ENCODE peak calls at places on chromosomes 16 and 17, in nine cellular contexts. One of them, this sample, is unnamed.

GRCh38 chr16:73781297-73781696 is 515.3 kb upstream of the PSMD7 start:
- DNase-seq in T-helper 1 cell: no peak
- DNase-seq in left colon: no peak
- DNase-seq in fibroblast of villous mesenchyme: no peak
- DNase-seq in stimulated activated CD8-positive, alpha-beta memory T cell treated with anti-CD3 and anti-CD28 coated beads, Interleukin-15, amount 100 ng/mL, for 24 hours: no peak
- DNase-seq in small intestine: no peak
- DNase-seq in GM03348: no peak
- DNase-seq in MV-4-11: no peak
- DNase-seq in activated naive CD4-positive, alpha-beta T cell: no peak
- DNase-seq in this sample: no peak

GRCh38 chr16:81491522-81492188 is 47.0 kb downstream of the CMIP start:
- DNase-seq in T-helper 1 cell: no peak
- DNase-seq in left colon: no peak
- DNase-seq in fibroblast of villous mesenchyme: peak; percentile 34
- DNase-seq in stimulated activated CD8-positive, alpha-beta memory T cell treated with anti-CD3 and anti-CD28 coated beads, Interleukin-15, amount 100 ng/mL, for 24 hours: no peak
- DNase-seq in small intestine: no peak
- DNase-seq in GM03348: peak; percentile 75
- DNase-seq in MV-4-11: no peak
- DNase-seq in activated naive CD4-positive, alpha-beta T cell: no peak
- DNase-seq in this sample: no peak

GRCh38 chr16:17224859-17225258 is 245.9 kb downstream of the XYLT1 start:
- DNase-seq in T-helper 1 cell: no peak
- DNase-seq in left colon: peak; percentile 66
- DNase-seq in fibroblast of villous mesenchyme: peak; percentile 88
- DNase-seq in stimulated activated CD8-positive, alpha-beta memory T cell treated with anti-CD3 and anti-CD28 coated beads, Interleukin-15, amount 100 ng/mL, for 24 hours: no peak
- DNase-seq in small intestine: peak; percentile 66
- DNase-seq in GM03348: peak; percentile 72
- DNase-seq in MV-4-11: peak; percentile 99
- DNase-seq in activated naive CD4-positive, alpha-beta T cell: no peak
- DNase-seq in this sample: no peak

GRCh38 chr17:75091855-75092327 is 4.1 kb downstream of the SLC16A5 start:
- DNase-seq in T-helper 1 cell: no peak
- DNase-seq in left colon: peak; percentile 83
- DNase-seq in fibroblast of villous mesenchyme: no peak
- DNase-seq in stimulated activated CD8-positive, alpha-beta memory T cell treated with anti-CD3 and anti-CD28 coated beads, Interleukin-15, amount 100 ng/mL, for 24 hours: no peak
- DNase-seq in small intestine: peak; percentile 88
- DNase-seq in GM03348: no peak
- DNase-seq in MV-4-11: no peak
- DNase-seq in activated naive CD4-positive, alpha-beta T cell: no peak
- DNase-seq in this sample: no peak

GRCh38 chr17:61928101-61928436 is 287 bp upstream of the INTS2 start:
- DNase-seq in T-helper 1 cell: no peak
- DNase-seq in left colon: no peak
- DNase-seq in fibroblast of villous mesenchyme: no peak
- DNase-seq in stimulated activated CD8-positive, alpha-beta memory T cell treated with anti-CD3 and anti-CD28 coated beads, Interleukin-15, amount 100 ng/mL, for 24 hours: no peak
- DNase-seq in small intestine: no peak
- DNase-seq in GM03348: no peak
- DNase-seq in MV-4-11: no peak
- DNase-seq in activated naive CD4-positive, alpha-beta T cell: no peak
- DNase-seq in this sample: no peak

GRCh38 chr17:9226130-9226793 is 205.0 kb downstream of the NTN1 start:
- DNase-seq in T-helper 1 cell: no peak
- DNase-seq in left colon: no peak
- DNase-seq in fibroblast of villous mesenchyme: no peak
- DNase-seq in stimulated activated CD8-positive, alpha-beta memory T cell treated with anti-CD3 and anti-CD28 coated beads, Interleukin-15, amount 100 ng/mL, for 24 hours: no peak
- DNase-seq in small intestine: no peak
- DNase-seq in GM03348: no peak
- DNase-seq in MV-4-11: no peak
- DNase-seq in activated naive CD4-positive, alpha-beta T cell: no peak
- DNase-seq in this sample: no peak

GRCh38 chr16:14635394-14636145 is 2.8 kb downstream of the BFAR start:
- DNase-seq in T-helper 1 cell: no peak
- DNase-seq in left colon: no peak
- DNase-seq in fibroblast of villous mesenchyme: no peak
- DNase-seq in stimulated activated CD8-positive, alpha-beta memory T cell treated with anti-CD3 and anti-CD28 coated beads, Interleukin-15, amount 100 ng/mL, for 24 hours: no peak
- DNase-seq in small intestine: peak; percentile 80
- DNase-seq in GM03348: no peak
- DNase-seq in MV-4-11: no peak
- DNase-seq in activated naive CD4-positive, alpha-beta T cell: no peak
- DNase-seq in this sample: no peak

GRCh38 chr17:40852378-40852777 is 14.6 kb downstream of the KRT12 start:
- DNase-seq in T-helper 1 cell: no peak
- DNase-seq in left colon: no peak
- DNase-seq in fibroblast of villous mesenchyme: no peak
- DNase-seq in stimulated activated CD8-positive, alpha-beta memory T cell treated with anti-CD3 and anti-CD28 coated beads, Interleukin-15, amount 100 ng/mL, for 24 hours: no peak
- DNase-seq in small intestine: no peak
- DNase-seq in GM03348: no peak
- DNase-seq in MV-4-11: no peak
- DNase-seq in activated naive CD4-positive, alpha-beta T cell: no peak
- DNase-seq in this sample: no peak

GRCh38 chr16:70740174-70740918 is 54.5 kb upstream of the MTSS2 start:
- DNase-seq in T-helper 1 cell: no peak
- DNase-seq in left colon: no peak
- DNase-seq in fibroblast of villous mesenchyme: no peak
- DNase-seq in stimulated activated CD8-positive, alpha-beta memory T cell treated with anti-CD3 and anti-CD28 coated beads, Interleukin-15, amount 100 ng/mL, for 24 hours: no peak
- DNase-seq in small intestine: no peak
- DNase-seq in GM03348: no peak
- DNase-seq in MV-4-11: no peak
- DNase-seq in activated naive CD4-positive, alpha-beta T cell: no peak
- DNase-seq in this sample: no peak

GRCh38 chr17:72510454-72511016 is 389.7 kb downstream of the SOX9 start:
- DNase-seq in T-helper 1 cell: no peak
- DNase-seq in left colon: no peak
- DNase-seq in fibroblast of villous mesenchyme: peak; percentile 6
- DNase-seq in stimulated activated CD8-positive, alpha-beta memory T cell treated with anti-CD3 and anti-CD28 coated beads, Interleukin-15, amount 100 ng/mL, for 24 hours: no peak
- DNase-seq in small intestine: peak; percentile 69
- DNase-seq in GM03348: no peak
- DNase-seq in MV-4-11: peak; percentile 91
- DNase-seq in activated naive CD4-positive, alpha-beta T cell: no peak
- DNase-seq in this sample: no peak

GRCh38 chr17:38730526-38731379 is 612 bp downstream of the CISD3 start:
- DNase-seq in T-helper 1 cell: no peak
- DNase-seq in left colon: peak; percentile 95
- DNase-seq in fibroblast of villous mesenchyme: peak; percentile 76
- DNase-seq in stimulated activated CD8-positive, alpha-beta memory T cell treated with anti-CD3 and anti-CD28 coated beads, Interleukin-15, amount 100 ng/mL, for 24 hours: no peak
- DNase-seq in small intestine: peak; percentile 95
- DNase-seq in GM03348: peak; percentile 69
- DNase-seq in MV-4-11: no peak
- DNase-seq in activated naive CD4-positive, alpha-beta T cell: no peak
- DNase-seq in this sample: no peak

GRCh38 chr16:583815-584591 is 5.9 kb upstream of the RAB40C start:
- DNase-seq in T-helper 1 cell: no peak
- DNase-seq in left colon: no peak
- DNase-seq in fibroblast of villous mesenchyme: no peak
- DNase-seq in stimulated activated CD8-positive, alpha-beta memory T cell treated with anti-CD3 and anti-CD28 coated beads, Interleukin-15, amount 100 ng/mL, for 24 hours: no peak
- DNase-seq in small intestine: no peak
- DNase-seq in GM03348: no peak
- DNase-seq in MV-4-11: no peak
- DNase-seq in activated naive CD4-positive, alpha-beta T cell: no peak
- DNase-seq in this sample: no peak

GRCh38 chr16:85515830-85516397 is 97.2 kb upstream of the GSE1 start:
- DNase-seq in T-helper 1 cell: no peak
- DNase-seq in left colon: no peak
- DNase-seq in fibroblast of villous mesenchyme: no peak
- DNase-seq in stimulated activated CD8-positive, alpha-beta memory T cell treated with anti-CD3 and anti-CD28 coated beads, Interleukin-15, amount 100 ng/mL, for 24 hours: no peak
- DNase-seq in small intestine: peak; percentile 16
- DNase-seq in GM03348: peak; percentile 36
- DNase-seq in MV-4-11: no peak
- DNase-seq in activated naive CD4-positive, alpha-beta T cell: no peak
- DNase-seq in this sample: no peak

GRCh38 chr17:57288034-57288752 is 31.9 kb downstream of the MSI2 start:
- DNase-seq in T-helper 1 cell: no peak
- DNase-seq in left colon: no peak
- DNase-seq in fibroblast of villous mesenchyme: peak; percentile 14
- DNase-seq in stimulated activated CD8-positive, alpha-beta memory T cell treated with anti-CD3 and anti-CD28 coated beads, Interleukin-15, amount 100 ng/mL, for 24 hours: no peak
- DNase-seq in small intestine: no peak
- DNase-seq in GM03348: peak; percentile 36
- DNase-seq in MV-4-11: no peak
- DNase-seq in activated naive CD4-positive, alpha-beta T cell: no peak
- DNase-seq in this sample: no peak

GRCh38 chr16:75246504-75247205 is 4.8 kb downstream of the BCAR1 start:
- DNase-seq in T-helper 1 cell: no peak
- DNase-seq in left colon: no peak
- DNase-seq in fibroblast of villous mesenchyme: peak; percentile 83
- DNase-seq in stimulated activated CD8-positive, alpha-beta memory T cell treated with anti-CD3 and anti-CD28 coated beads, Interleukin-15, amount 100 ng/mL, for 24 hours: no peak
- DNase-seq in small intestine: no peak
- DNase-seq in GM03348: no peak
- DNase-seq in MV-4-11: no peak
- DNase-seq in activated naive CD4-positive, alpha-beta T cell: no peak
- DNase-seq in this sample: no peak

GRCh38 chr17:49817993-49818392 is 29.5 kb downstream of the KAT7 start:
- DNase-seq in T-helper 1 cell: peak; percentile 38
- DNase-seq in left colon: no peak
- DNase-seq in fibroblast of villous mesenchyme: no peak
- DNase-seq in stimulated activated CD8-positive, alpha-beta memory T cell treated with anti-CD3 and anti-CD28 coated beads, Interleukin-15, amount 100 ng/mL, for 24 hours: no peak
- DNase-seq in small intestine: no peak
- DNase-seq in GM03348: no peak
- DNase-seq in MV-4-11: no peak
- DNase-seq in activated naive CD4-positive, alpha-beta T cell: no peak
- DNase-seq in this sample: no peak

GRCh38 chr17:74369221-74369620 is 1.9 kb downstream of the GPR142 start:
- DNase-seq in T-helper 1 cell: peak; percentile 36
- DNase-seq in left colon: peak; percentile 50
- DNase-seq in fibroblast of villous mesenchyme: no peak
- DNase-seq in stimulated activated CD8-positive, alpha-beta memory T cell treated with anti-CD3 and anti-CD28 coated beads, Interleukin-15, amount 100 ng/mL, for 24 hours: peak; percentile 25
- DNase-seq in small intestine: no peak
- DNase-seq in GM03348: no peak
- DNase-seq in MV-4-11: peak; percentile 35
- DNase-seq in activated naive CD4-positive, alpha-beta T cell: peak; percentile 7
- DNase-seq in this sample: no peak

GRCh38 chr17:364766-365165 is 12.2 kb upstream of the RPH3AL start:
- DNase-seq in T-helper 1 cell: no peak
- DNase-seq in left colon: no peak
- DNase-seq in fibroblast of villous mesenchyme: no peak
- DNase-seq in stimulated activated CD8-positive, alpha-beta memory T cell treated with anti-CD3 and anti-CD28 coated beads, Interleukin-15, amount 100 ng/mL, for 24 hours: no peak
- DNase-seq in small intestine: no peak
- DNase-seq in GM03348: no peak
- DNase-seq in MV-4-11: no peak
- DNase-seq in activated naive CD4-positive, alpha-beta T cell: no peak
- DNase-seq in this sample: no peak

GRCh38 chr17:69908599-69909368 is 166.2 kb upstream of the KCNJ16 start:
- DNase-seq in T-helper 1 cell: no peak
- DNase-seq in left colon: no peak
- DNase-seq in fibroblast of villous mesenchyme: no peak
- DNase-seq in stimulated activated CD8-positive, alpha-beta memory T cell treated with anti-CD3 and anti-CD28 coated beads, Interleukin-15, amount 100 ng/mL, for 24 hours: no peak
- DNase-seq in small intestine: no peak
- DNase-seq in GM03348: peak; percentile 20
- DNase-seq in MV-4-11: no peak
- DNase-seq in activated naive CD4-positive, alpha-beta T cell: no peak
- DNase-seq in this sample: no peak

GRCh38 chr16:27967169-27967568 is 96.3 kb downstream of the GSG1L start:
- DNase-seq in T-helper 1 cell: no peak
- DNase-seq in left colon: no peak
- DNase-seq in fibroblast of villous mesenchyme: no peak
- DNase-seq in stimulated activated CD8-positive, alpha-beta memory T cell treated with anti-CD3 and anti-CD28 coated beads, Interleukin-15, amount 100 ng/mL, for 24 hours: no peak
- DNase-seq in small intestine: no peak
- DNase-seq in GM03348: no peak
- DNase-seq in MV-4-11: no peak
- DNase-seq in activated naive CD4-positive, alpha-beta T cell: no peak
- DNase-seq in this sample: no peak

GRCh38 chr16:72125635-72126428 is 32.2 kb downstream of the DHX38 start:
- DNase-seq in T-helper 1 cell: no peak
- DNase-seq in left colon: peak; percentile 47
- DNase-seq in fibroblast of villous mesenchyme: no peak
- DNase-seq in stimulated activated CD8-positive, alpha-beta memory T cell treated with anti-CD3 and anti-CD28 coated beads, Interleukin-15, amount 100 ng/mL, for 24 hours: no peak
- DNase-seq in small intestine: no peak
- DNase-seq in GM03348: no peak
- DNase-seq in MV-4-11: peak; percentile 69
- DNase-seq in activated naive CD4-positive, alpha-beta T cell: no peak
- DNase-seq in this sample: no peak

GRCh38 chr16:77739493-77739892 is 17.2 kb downstream of the NUDT7 start:
- DNase-seq in T-helper 1 cell: no peak
- DNase-seq in left colon: no peak
- DNase-seq in fibroblast of villous mesenchyme: no peak
- DNase-seq in stimulated activated CD8-positive, alpha-beta memory T cell treated with anti-CD3 and anti-CD28 coated beads, Interleukin-15, amount 100 ng/mL, for 24 hours: no peak
- DNase-seq in small intestine: no peak
- DNase-seq in GM03348: no peak
- DNase-seq in MV-4-11: no peak
- DNase-seq in activated naive CD4-positive, alpha-beta T cell: no peak
- DNase-seq in this sample: no peak

GRCh38 chr17:15444805-15445204 is 22.6 kb downstream of the CDRT4 start:
- DNase-seq in T-helper 1 cell: no peak
- DNase-seq in left colon: no peak
- DNase-seq in fibroblast of villous mesenchyme: peak; percentile 94
- DNase-seq in stimulated activated CD8-positive, alpha-beta memory T cell treated with anti-CD3 and anti-CD28 coated beads, Interleukin-15, amount 100 ng/mL, for 24 hours: no peak
- DNase-seq in small intestine: no peak
- DNase-seq in GM03348: no peak
- DNase-seq in MV-4-11: no peak
- DNase-seq in activated naive CD4-positive, alpha-beta T cell: no peak
- DNase-seq in this sample: no peak

GRCh38 chr17:64159051-64159590 is 29.2 kb upstream of the ERN1 start:
- DNase-seq in T-helper 1 cell: no peak
- DNase-seq in left colon: no peak
- DNase-seq in fibroblast of villous mesenchyme: no peak
- DNase-seq in stimulated activated CD8-positive, alpha-beta memory T cell treated with anti-CD3 and anti-CD28 coated beads, Interleukin-15, amount 100 ng/mL, for 24 hours: no peak
- DNase-seq in small intestine: no peak
- DNase-seq in GM03348: no peak
- DNase-seq in MV-4-11: no peak
- DNase-seq in activated naive CD4-positive, alpha-beta T cell: no peak
- DNase-seq in this sample: no peak

GRCh38 chr17:47806026-47806912 is 15.3 kb downstream of the OSBPL7 start:
- DNase-seq in T-helper 1 cell: no peak
- DNase-seq in left colon: no peak
- DNase-seq in fibroblast of villous mesenchyme: no peak
- DNase-seq in stimulated activated CD8-positive, alpha-beta memory T cell treated with anti-CD3 and anti-CD28 coated beads, Interleukin-15, amount 100 ng/mL, for 24 hours: no peak
- DNase-seq in small intestine: no peak
- DNase-seq in GM03348: no peak
- DNase-seq in MV-4-11: no peak
- DNase-seq in activated naive CD4-positive, alpha-beta T cell: no peak
- DNase-seq in this sample: no peak

GRCh38 chr17:76179496-76180467 is 38.7 kb upstream of the FOXJ1 start:
- DNase-seq in T-helper 1 cell: no peak
- DNase-seq in left colon: no peak
- DNase-seq in fibroblast of villous mesenchyme: peak; percentile 48
- DNase-seq in stimulated activated CD8-positive, alpha-beta memory T cell treated with anti-CD3 and anti-CD28 coated beads, Interleukin-15, amount 100 ng/mL, for 24 hours: no peak
- DNase-seq in small intestine: peak; percentile 41
- DNase-seq in GM03348: no peak
- DNase-seq in MV-4-11: peak; percentile 70
- DNase-seq in activated naive CD4-positive, alpha-beta T cell: no peak
- DNase-seq in this sample: no peak

GRCh38 chr17:8465381-8466158 is 29.9 kb downstream of the NDEL1 start:
- DNase-seq in T-helper 1 cell: no peak
- DNase-seq in left colon: no peak
- DNase-seq in fibroblast of villous mesenchyme: peak; percentile 7
- DNase-seq in stimulated activated CD8-positive, alpha-beta memory T cell treated with anti-CD3 and anti-CD28 coated beads, Interleukin-15, amount 100 ng/mL, for 24 hours: no peak
- DNase-seq in small intestine: no peak
- DNase-seq in GM03348: no peak
- DNase-seq in MV-4-11: no peak
- DNase-seq in activated naive CD4-positive, alpha-beta T cell: no peak
- DNase-seq in this sample: no peak

GRCh38 chr17:77365584-77366186 is 224.9 kb downstream of the SEC14L1 start:
- DNase-seq in T-helper 1 cell: no peak
- DNase-seq in left colon: no peak
- DNase-seq in fibroblast of villous mesenchyme: peak; percentile 92
- DNase-seq in stimulated activated CD8-positive, alpha-beta memory T cell treated with anti-CD3 and anti-CD28 coated beads, Interleukin-15, amount 100 ng/mL, for 24 hours: no peak
- DNase-seq in small intestine: peak; percentile 71
- DNase-seq in GM03348: peak; percentile 76
- DNase-seq in MV-4-11: peak; percentile 44
- DNase-seq in activated naive CD4-positive, alpha-beta T cell: no peak
- DNase-seq in this sample: no peak

GRCh38 chr17:33201255-33201654 is 91.8 kb downstream of the ASIC2 start:
- DNase-seq in T-helper 1 cell: no peak
- DNase-seq in left colon: no peak
- DNase-seq in fibroblast of villous mesenchyme: no peak
- DNase-seq in stimulated activated CD8-positive, alpha-beta memory T cell treated with anti-CD3 and anti-CD28 coated beads, Interleukin-15, amount 100 ng/mL, for 24 hours: no peak
- DNase-seq in small intestine: no peak
- DNase-seq in GM03348: no peak
- DNase-seq in MV-4-11: no peak
- DNase-seq in activated naive CD4-positive, alpha-beta T cell: no peak
- DNase-seq in this sample: no peak

GRCh38 chr17:80724723-80725388 is 180.2 kb downstream of the RPTOR start:
- DNase-seq in T-helper 1 cell: no peak
- DNase-seq in left colon: no peak
- DNase-seq in fibroblast of villous mesenchyme: peak; percentile 89
- DNase-seq in stimulated activated CD8-positive, alpha-beta memory T cell treated with anti-CD3 and anti-CD28 coated beads, Interleukin-15, amount 100 ng/mL, for 24 hours: no peak
- DNase-seq in small intestine: no peak
- DNase-seq in GM03348: peak; percentile 91
- DNase-seq in MV-4-11: no peak
- DNase-seq in activated naive CD4-positive, alpha-beta T cell: no peak
- DNase-seq in this sample: no peak

GRCh38 chr16:48381201-48381600 is 4.0 kb downstream of the SIAH1 start:
- DNase-seq in T-helper 1 cell: no peak
- DNase-seq in left colon: no peak
- DNase-seq in fibroblast of villous mesenchyme: peak; percentile 62
- DNase-seq in stimulated activated CD8-positive, alpha-beta memory T cell treated with anti-CD3 and anti-CD28 coated beads, Interleukin-15, amount 100 ng/mL, for 24 hours: no peak
- DNase-seq in small intestine: no peak
- DNase-seq in GM03348: no peak
- DNase-seq in MV-4-11: no peak
- DNase-seq in activated naive CD4-positive, alpha-beta T cell: no peak
- DNase-seq in this sample: no peak

This sample was measured in cerebellar nuclear complex.